ENCODE peak calls at places on chromosomes 16 and 17, in four cellular contexts. One of them, this sample, is unnamed.

GRCh38 chr16:87263418-87264052 is 53.7 kb downstream of the C16orf95 start:
- DNase-seq in GM23338: peak
- DNase-seq in stomach: peak
- DNase-seq in HL-60: no peak
- DNase-seq in this sample: no peak

GRCh38 chr16:85584192-85584757 is 28.8 kb upstream of the GSE1 start:
- DNase-seq in GM23338: no peak
- DNase-seq in stomach: no peak
- DNase-seq in HL-60: no peak
- DNase-seq in this sample: no peak

GRCh38 chr17:69669441-69670178 is 255.1 kb downstream of the MAP2K6 start:
- DNase-seq in GM23338: peak
- DNase-seq in stomach: no peak
- DNase-seq in HL-60: no peak
- DNase-seq in this sample: no peak

GRCh38 chr17:57349533-57350227 is 93.4 kb downstream of the MSI2 start:
- DNase-seq in GM23338: no peak
- DNase-seq in stomach: no peak
- DNase-seq in HL-60: no peak
- DNase-seq in this sample: no peak

GRCh38 chr17:10197721-10198508 is 491 bp downstream of the GAS7 start:
- DNase-seq in GM23338: peak
- DNase-seq in stomach: no peak
- DNase-seq in HL-60: no peak
- DNase-seq in this sample: no peak

GRCh38 chr17:31428111-31428510 is 36.6 kb downstream of the RAB11FIP4 start:
- DNase-seq in GM23338: no peak
- DNase-seq in stomach: no peak
- DNase-seq in HL-60: no peak
- DNase-seq in this sample: no peak

GRCh38 chr16:9706217-9706616 is 476.0 kb downstream of the GRIN2A start:
- DNase-seq in GM23338: no peak
- DNase-seq in stomach: no peak
- DNase-seq in HL-60: no peak
- DNase-seq in this sample: no peak

GRCh38 chr17:42682400-42683384 is at the start of gene CNTNAP1:
- DNase-seq in GM23338: peak
- DNase-seq in stomach: peak
- DNase-seq in HL-60: no peak
- DNase-seq in this sample: no peak

GRCh38 chr16:4664538-4665418 is 28.6 kb upstream of the NUDT16L1 start:
- DNase-seq in GM23338: no peak
- DNase-seq in stomach: peak
- DNase-seq in HL-60: peak
- DNase-seq in this sample: no peak

GRCh38 chr17:46836500-46836899 is 14.9 kb upstream of the WNT9B start:
- DNase-seq in GM23338: no peak
- DNase-seq in stomach: no peak
- DNase-seq in HL-60: no peak
- DNase-seq in this sample: no peak

GRCh38 chr16:64700628-64701027 is 421.2 kb downstream of the CDH11 start:
- DNase-seq in GM23338: no peak
- DNase-seq in stomach: no peak
- DNase-seq in HL-60: no peak
- DNase-seq in this sample: no peak

GRCh38 chr17:41211845-41212466 is 14.5 kb upstream of the KRTAP9-2 start:
- DNase-seq in GM23338: no peak
- DNase-seq in stomach: no peak
- DNase-seq in HL-60: no peak
- DNase-seq in this sample: no peak

GRCh38 chr16:3594316-3595109 is 16.9 kb downstream of the SLX4 start:
- DNase-seq in GM23338: no peak
- DNase-seq in stomach: no peak
- DNase-seq in HL-60: no peak
- DNase-seq in this sample: no peak

GRCh38 chr17:58501451-58501850 is 13.0 kb downstream of the MTMR4 start:
- DNase-seq in GM23338: no peak
- DNase-seq in stomach: no peak
- DNase-seq in HL-60: no peak
- DNase-seq in this sample: no peak

GRCh38 chr17:40287159-40287493 is 553 bp upstream of the CDC6 start:
- DNase-seq in GM23338: no peak
- DNase-seq in stomach: no peak
- DNase-seq in HL-60: no peak
- DNase-seq in this sample: no peak

GRCh38 chr17:17570207-17570797 is 21.2 kb downstream of the PEMT start:
- DNase-seq in GM23338: peak
- DNase-seq in stomach: peak
- DNase-seq in HL-60: no peak
- DNase-seq in this sample: no peak

GRCh38 chr17:61809816-61810392 is 53.4 kb downstream of the BRIP1 start:
- DNase-seq in GM23338: no peak
- DNase-seq in stomach: no peak
- DNase-seq in HL-60: no peak
- DNase-seq in this sample: peak

GRCh38 chr17:73247728-73248127 is 14.0 kb downstream of the CPSF4L start:
- DNase-seq in GM23338: no peak
- DNase-seq in stomach: no peak
- DNase-seq in HL-60: no peak
- DNase-seq in this sample: no peak

GRCh38 chr17:63988741-63989621 is 9.2 kb upstream of the PRR29 start:
- DNase-seq in GM23338: peak
- DNase-seq in stomach: no peak
- DNase-seq in HL-60: no peak
- DNase-seq in this sample: no peak

GRCh38 chr16:51150159-51150893 is 744 bp downstream of the SALL1 start:
- DNase-seq in GM23338: peak
- DNase-seq in stomach: no peak
- DNase-seq in HL-60: no peak
- DNase-seq in this sample: no peak

GRCh38 chr16:89472711-89473075 is 17.7 kb downstream of the ANKRD11 start:
- DNase-seq in GM23338: no peak
- DNase-seq in stomach: no peak
- DNase-seq in HL-60: no peak
- DNase-seq in this sample: no peak

GRCh38 chr17:48498168-48498840 is 32.5 kb downstream of the HOXB1 start:
- DNase-seq in GM23338: peak
- DNase-seq in stomach: no peak
- DNase-seq in HL-60: no peak
- DNase-seq in this sample: no peak

GRCh38 chr16:50210266-50211038 is 55.9 kb upstream of the ADCY7 start:
- DNase-seq in GM23338: peak
- DNase-seq in stomach: peak
- DNase-seq in HL-60: peak
- DNase-seq in this sample: no peak

GRCh38 chr16:84396537-84397008 is 28.2 kb downstream of the ATP2C2 start:
- DNase-seq in GM23338: peak
- DNase-seq in stomach: no peak
- DNase-seq in HL-60: no peak
- DNase-seq in this sample: no peak

GRCh38 chr17:7001562-7001961 is 5.7 kb downstream of the ALOX12 start:
- DNase-seq in GM23338: peak
- DNase-seq in stomach: no peak
- DNase-seq in HL-60: no peak
- DNase-seq in this sample: no peak

GRCh38 chr17:10492004-10492403 is 22.6 kb upstream of the MYH4 start:
- DNase-seq in GM23338: no peak
- DNase-seq in stomach: no peak
- DNase-seq in HL-60: no peak
- DNase-seq in this sample: no peak

GRCh38 chr17:36107660-36108059 is 4.0 kb downstream of the CCL4 start:
- DNase-seq in GM23338: no peak
- DNase-seq in stomach: no peak
- DNase-seq in HL-60: no peak
- DNase-seq in this sample: no peak

GRCh38 chr17:36117505-36118382 is 14.1 kb downstream of the CCL4 start:
- DNase-seq in GM23338: no peak
- DNase-seq in stomach: no peak
- DNase-seq in HL-60: no peak
- DNase-seq in this sample: no peak

GRCh38 chr17:36112572-36112971 is 8.9 kb downstream of the CCL4 start:
- DNase-seq in GM23338: no peak
- DNase-seq in stomach: no peak
- DNase-seq in HL-60: no peak
- DNase-seq in this sample: no peak
- H3K4me3 ChIP-seq in GM23338: no peak
- H3K4me3 ChIP-seq in stomach: no peak
- H3K4me3 ChIP-seq in HL-60: no peak
- H3K4me3 ChIP-seq in this sample: no peak

GRCh38 chr16:81480856-81481821 is 36.5 kb downstream of the CMIP start:
- DNase-seq in GM23338: no peak
- DNase-seq in stomach: peak
- DNase-seq in HL-60: peak
- DNase-seq in this sample: no peak
- TF ChIP-seq POLR2AphosphoS5 in GM23338: no peak
- TF ChIP-seq POLR2AphosphoS5 in stomach: peak
- TF ChIP-seq POLR2AphosphoS5 in HL-60: peak
- TF ChIP-seq POLR2AphosphoS5 in this sample: no peak

GRCh38 chr17:3687949-3688614 is 7.9 kb downstream of the P2RX5 start:
- DNase-seq in GM23338: peak
- DNase-seq in stomach: no peak
- DNase-seq in HL-60: no peak
- DNase-seq in this sample: no peak

GRCh38 chr17:3688852-3689261 is 7.1 kb downstream of the P2RX5 start:
- DNase-seq in GM23338: no peak
- DNase-seq in stomach: no peak
- DNase-seq in HL-60: no peak
- DNase-seq in this sample: no peak

GRCh38 chr17:3690094-3690715 is 5.8 kb downstream of the P2RX5 start:
- DNase-seq in GM23338: no peak
- DNase-seq in stomach: no peak
- DNase-seq in HL-60: no peak
- DNase-seq in this sample: no peak

GRCh38 chr17:3691539-3692166 is 4.3 kb downstream of the P2RX5 start:
- DNase-seq in GM23338: peak
- DNase-seq in stomach: no peak
- DNase-seq in HL-60: no peak
- DNase-seq in this sample: no peak

GRCh38 chr17:3689262-3690093 is 6.5 kb downstream of the P2RX5 start:
- DNase-seq in GM23338: no peak
- DNase-seq in stomach: no peak
- DNase-seq in HL-60: no peak
- DNase-seq in this sample: no peak
- H3K4me3 ChIP-seq in GM23338: no peak
- H3K4me3 ChIP-seq in stomach: no peak
- H3K4me3 ChIP-seq in HL-60: no peak
- H3K4me3 ChIP-seq in this sample: no peak

GRCh38 chr17:34237458-34237857 is 17.6 kb upstream of the CCL2 start:
- DNase-seq in GM23338: no peak
- DNase-seq in stomach: no peak
- DNase-seq in HL-60: no peak
- DNase-seq in this sample: no peak

GRCh38 chr17:34243732-34244299 is 11.3 kb upstream of the CCL2 start:
- DNase-seq in GM23338: no peak
- DNase-seq in stomach: no peak
- DNase-seq in HL-60: no peak
- DNase-seq in this sample: no peak

GRCh38 chr17:34242553-34242952 is 12.5 kb upstream of the CCL2 start:
- DNase-seq in GM23338: no peak
- DNase-seq in stomach: no peak
- DNase-seq in HL-60: peak
- DNase-seq in this sample: no peak

GRCh38 chr17:34242976-34243731 is 11.9 kb upstream of the CCL2 start:
- DNase-seq in GM23338: no peak
- DNase-seq in stomach: no peak
- DNase-seq in HL-60: no peak
- DNase-seq in this sample: no peak

GRCh38 chr17:34241062-34241461 is 14.0 kb upstream of the CCL2 start:
- DNase-seq in GM23338: no peak
- DNase-seq in stomach: peak
- DNase-seq in HL-60: no peak
- DNase-seq in this sample: no peak
- TF ChIP-seq POLR2AphosphoS5 in GM23338: no peak
- TF ChIP-seq POLR2AphosphoS5 in stomach: no peak
- TF ChIP-seq POLR2AphosphoS5 in HL-60: peak
- TF ChIP-seq POLR2AphosphoS5 in this sample: no peak

GRCh38 chr17:82679586-82680465 is 18.7 kb downstream of the RAB40B start:
- DNase-seq in GM23338: peak
- DNase-seq in stomach: peak
- DNase-seq in HL-60: no peak
- DNase-seq in this sample: no peak

GRCh38 chr17:82677353-82677925 is 21.1 kb downstream of the RAB40B start:
- DNase-seq in GM23338: no peak
- DNase-seq in stomach: no peak
- DNase-seq in HL-60: no peak
- DNase-seq in this sample: no peak

GRCh38 chr17:82681547-82681946 is 17.0 kb downstream of the RAB40B start:
- DNase-seq in GM23338: no peak
- DNase-seq in stomach: no peak
- DNase-seq in HL-60: no peak
- DNase-seq in this sample: no peak

GRCh38 chr17:82675476-82676245 is 22.8 kb downstream of the RAB40B start:
- DNase-seq in GM23338: no peak
- DNase-seq in stomach: no peak
- DNase-seq in HL-60: no peak
- DNase-seq in this sample: no peak

GRCh38 chr17:82678265-82678891 is 20.1 kb downstream of the RAB40B start:
- DNase-seq in GM23338: no peak
- DNase-seq in stomach: no peak
- DNase-seq in HL-60: no peak
- DNase-seq in this sample: no peak
- H3K4me3 ChIP-seq in GM23338: no peak
- H3K4me3 ChIP-seq in stomach: no peak
- H3K4me3 ChIP-seq in HL-60: no peak
- H3K4me3 ChIP-seq in this sample: no peak

DNA sequence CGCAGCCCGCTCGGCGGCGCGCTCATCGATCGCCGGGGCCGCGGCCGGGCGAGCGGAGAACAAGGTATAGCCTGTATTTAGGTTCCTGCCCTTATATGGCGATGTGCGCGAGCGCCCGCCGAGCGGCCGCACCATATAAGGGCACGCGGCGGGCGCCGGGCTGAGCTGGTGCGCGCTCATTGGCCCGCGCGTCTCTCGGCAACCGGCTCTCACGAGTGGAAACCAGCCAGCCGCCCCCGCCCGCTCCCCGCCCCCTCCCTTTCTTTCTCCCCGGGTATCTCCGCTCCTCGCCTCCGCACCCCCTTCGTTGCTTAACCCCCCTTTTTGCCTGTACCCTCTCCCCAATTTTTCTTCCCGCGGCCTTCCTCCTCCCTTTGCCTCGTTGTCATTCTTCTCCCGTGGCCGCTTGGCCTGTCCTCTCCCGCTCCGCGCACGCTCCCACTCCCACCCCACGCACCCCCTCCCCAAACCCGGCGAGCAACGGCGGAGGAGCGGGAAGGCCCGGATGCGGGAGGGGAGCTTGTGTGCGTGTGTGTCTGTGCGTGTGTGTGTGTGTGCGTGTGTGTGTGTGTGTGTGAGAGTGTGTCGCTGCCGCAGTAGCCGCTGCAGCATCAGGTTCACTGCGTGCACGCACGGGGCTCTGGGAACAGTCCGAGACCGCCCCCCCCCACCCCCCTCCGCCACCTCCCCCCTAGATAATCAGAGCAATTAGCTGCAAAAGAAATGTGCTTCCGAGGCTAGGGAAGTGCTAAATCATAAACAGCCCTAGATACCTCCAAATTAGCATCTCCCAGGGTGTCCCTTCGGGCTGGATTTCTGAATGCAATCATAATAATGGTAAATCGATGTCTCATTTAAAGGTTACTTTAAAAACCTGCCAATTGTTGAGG is 13.5 kb upstream of the CBX8 start:
- DNase-seq in GM23338: peak
- DNase-seq in stomach: peak
- DNase-seq in HL-60: peak
- DNase-seq in this sample: no peak
- TF ChIP-seq POLR2AphosphoS5 in GM23338: no peak
- TF ChIP-seq POLR2AphosphoS5 in stomach: no peak
- TF ChIP-seq POLR2AphosphoS5 in HL-60: no peak
- TF ChIP-seq POLR2AphosphoS5 in this sample: no peak